ENCODE peak calls at places on chromosomes 13 and 19, in nine cellular contexts. D, O, F, B, X, C, G, J and V are unnamed samples.

GRCh38 chr13:99587893-99588606 is 86.8 kb downstream of the TM9SF2 start:
- DNase-seq in D (no peak), O (no peak), F (no peak), B (no peak), X (no peak), C (no peak), G (no peak), J (no peak), V (no peak)

GRCh38 chr19:45575216-45575615 is 9.4 kb downstream of the OPA3 start:
- DNase-seq in D (no peak), O (no peak), F (no peak), B (no peak), X (no peak), C (no peak), G (no peak), J (no peak), V (no peak)

GRCh38 chr13:25170554-25171107 is 1.5 kb downstream of the AMER2 start:
- DNase-seq in D (no peak), O (no peak), F (peak; percentile 82), B (no peak), X (no peak), C (peak; percentile 71), G (no peak), J (no peak), V (no peak)

GRCh38 chr19:35049456-35049855 is 7.9 kb downstream of the HPN start:
- DNase-seq in D (no peak), O (no peak), F (no peak), B (no peak), X (no peak), C (no peak), G (no peak), J (no peak), V (no peak)

GRCh38 chr13:31913459-31913858 is 118.1 kb upstream of the FRY start:
- DNase-seq in D (no peak), O (no peak), F (no peak), B (peak; percentile 8), X (no peak), C (no peak), G (no peak), J (no peak), V (no peak)

GRCh38 chr13:47832458-47832972 is 168.6 kb downstream of the SUCLA2 start:
- DNase-seq in D (no peak), O (no peak), F (no peak), B (no peak), X (no peak), C (no peak), G (no peak), J (no peak), V (no peak)

GRCh38 chr13:73090116-73090811 is 31.5 kb downstream of the KLF5 start:
- DNase-seq in D (no peak), O (no peak), F (no peak), B (peak; percentile 82), X (peak; percentile 92), C (no peak), G (peak; percentile 91), J (no peak), V (peak; percentile 46)

GRCh38 chr13:114124486-114124885 is 7.9 kb downstream of the RASA3 start:
- DNase-seq in D (no peak), O (no peak), F (no peak), B (no peak), X (no peak), C (no peak), G (no peak), J (no peak), V (no peak)

GRCh38 chr19:2477732-2478191 is 1.8 kb downstream of the GADD45B start:
- DNase-seq in D (peak; percentile 78), O (no peak), F (no peak), B (peak; percentile 22), X (no peak), C (peak; percentile 15), G (peak; percentile 63), J (no peak), V (no peak)

GRCh38 chr13:113034451-113035208 is 65.6 kb downstream of the MCF2L start:
- DNase-seq in D (no peak), O (no peak), F (no peak), B (peak; percentile 35), X (peak; percentile 65), C (peak; percentile 50), G (peak; percentile 32), J (no peak), V (peak; percentile 12)

GRCh38 chr13:60261432-60262351 is 98.0 kb upstream of the DIAPH3 start:
- DNase-seq in D (no peak), O (no peak), F (no peak), B (no peak), X (no peak), C (no peak), G (no peak), J (no peak), V (no peak)

GRCh38 chr19:33621065-33621785 is 528 bp upstream of the CHST8 start:
- DNase-seq in D (no peak), O (no peak), F (no peak), B (no peak), X (no peak), C (no peak), G (no peak), J (no peak), V (no peak)

GRCh38 chr19:29714371-29714952 is 599 bp downstream of the C19orf12 start:
- DNase-seq in D (peak; percentile 87), O (no peak), F (no peak), B (no peak), X (peak; percentile 7), C (no peak), G (no peak), J (no peak), V (no peak)

GRCh38 chr13:111114362-111115050 is 604 bp upstream of the ARHGEF7 start:
- DNase-seq in D (no peak), O (no peak), F (peak; percentile 19), B (no peak), X (no peak), C (no peak), G (no peak), J (no peak), V (no peak)

GRCh38 chr19:47134533-47134932 is 3.9 kb downstream of the SAE1 start:
- DNase-seq in D (no peak), O (no peak), F (no peak), B (no peak), X (no peak), C (no peak), G (no peak), J (no peak), V (no peak)

GRCh38 chr13:114097893-114098688 is 34.3 kb downstream of the RASA3 start:
- DNase-seq in D (peak; percentile 49), O (no peak), F (no peak), B (no peak), X (no peak), C (no peak), G (no peak), J (no peak), V (no peak)

GRCh38 chr13:98954313-98954712 is 23.6 kb downstream of the DOCK9 start:
- DNase-seq in D (no peak), O (no peak), F (no peak), B (no peak), X (no peak), C (no peak), G (no peak), J (no peak), V (no peak)

GRCh38 chr13:114089341-114089740 is 43.1 kb downstream of the RASA3 start:
- DNase-seq in D (peak; percentile 47), O (no peak), F (no peak), B (no peak), X (no peak), C (no peak), G (no peak), J (no peak), V (no peak)

GRCh38 chr19:56740478-56740877 is 68.9 kb upstream of the ZNF835 start:
- DNase-seq in D (no peak), O (no peak), F (no peak), B (no peak), X (no peak), C (no peak), G (no peak), J (no peak), V (no peak)

GRCh38 chr19:48492925-48493717 is 18.5 kb downstream of the LMTK3 start:
- DNase-seq in D (peak; percentile 92), O (peak; percentile 79), F (peak; percentile 79), B (peak; percentile 95), X (peak; percentile 95), C (peak; percentile 89), G (peak; percentile 100), J (peak; percentile 60), V (peak; percentile 99)

GRCh38 chr19:40610396-40611064 is 9.4 kb downstream of the LTBP4 start:
- DNase-seq in D (no peak), O (peak; percentile 58), F (no peak), B (no peak), X (no peak), C (no peak), G (no peak), J (no peak), V (no peak)

GRCh38 chr19:58585442-58586130 is 12.5 kb upstream of the MZF1 start:
- DNase-seq in D (no peak), O (no peak), F (no peak), B (no peak), X (no peak), C (no peak), G (no peak), J (no peak), V (no peak)

GRCh38 chr19:30052122-30053075 is 110.4 kb downstream of the URI1 start:
- DNase-seq in D (no peak), O (no peak), F (no peak), B (no peak), X (no peak), C (no peak), G (no peak), J (no peak), V (no peak)

GRCh38 chr19:4234142-4234861 is 5.0 kb downstream of the EBI3 start:
- DNase-seq in D (no peak), O (no peak), F (no peak), B (no peak), X (no peak), C (peak; percentile 35), G (no peak), J (no peak), V (no peak)